ENCODE peak calls at places on chromosomes 6 and 20, in nine cellular contexts. F is occipital lobe; R is body of pancreas; J is activated CD8-positive, alpha-beta memory T cell treated with anti-CD3 and anti-CD28 coated beads for 24 hours; G is HFF-Myc; M is fibroblast of the aortic adventitia; W is PC-3; H is WTC11; U is fibroblast of villous mesenchyme. C is an unnamed sample.

GRCh38 chr6:151702851-151703629 is 104.4 kb upstream of the ESR1 start:
- DNase-seq in F (no peak), G (no peak), H (no peak), M (peak; percentile 44), J (no peak), W (peak; percentile 63), R (no peak), U (no peak), C (no peak)

GRCh38 chr6:19413323-19413722 is 423.8 kb upstream of the ID4 start:
- DNase-seq in F (no peak), W (peak; percentile 76), R (no peak), G (no peak), H (no peak), J (no peak), U (peak; percentile 7), M (peak; percentile 80), C (no peak)

GRCh38 chr20:62832212-62832922 is 15.5 kb downstream of the COL9A3 start:
- DNase-seq in J (no peak), H (peak; percentile 71), U (peak; percentile 30), W (peak; percentile 76), M (no peak), F (no peak), G (no peak), R (peak; percentile 82), C (peak; percentile 84)

GRCh38 chr20:57458400-57459160 is 66.4 kb downstream of the CTCFL start:
- DNase-seq in U (no peak), F (no peak), J (no peak), W (no peak), R (peak; percentile 30), M (peak; percentile 59), H (no peak), G (no peak), C (no peak)

GRCh38 chr6:38584731-38585130 is 55.0 kb downstream of the BTBD9 start:
- DNase-seq in G (no peak), J (no peak), U (no peak), M (no peak), F (no peak), H (no peak), W (peak; percentile 10), R (no peak), C (no peak)

GRCh38 chr20:22232923-22233322 is 351.4 kb downstream of the FOXA2 start:
- DNase-seq in U (no peak), W (no peak), H (no peak), M (no peak), R (no peak), J (no peak), G (no peak), F (no peak), C (no peak)

GRCh38 chr6:148328876-148329567 is 13.6 kb upstream of the SASH1 start:
- DNase-seq in J (no peak), G (no peak), H (no peak), U (no peak), R (no peak), M (no peak), F (no peak), W (no peak), C (no peak)

GRCh38 chr20:8721098-8721497 is 347.8 kb upstream of the PLCB4 start:
- DNase-seq in G (peak; percentile 45), R (peak; percentile 66), U (peak; percentile 65), F (peak; percentile 4), M (peak; percentile 81), H (peak; percentile 40), J (no peak), W (peak; percentile 74), C (peak; percentile 8)

GRCh38 chr6:30761791-30762429 is 17.6 kb upstream of the IER3 start:
- DNase-seq in G (no peak), H (no peak), M (no peak), W (no peak), R (no peak), J (no peak), F (no peak), U (no peak), C (no peak)

GRCh38 chr6:152748843-152749242 is 1.8 kb upstream of the VIP start:
- DNase-seq in G (no peak), W (peak; percentile 40), R (no peak), J (no peak), M (peak; percentile 55), U (peak; percentile 16), F (no peak), H (no peak), C (no peak)

GRCh38 chr6:129901910-129902309 is 40.8 kb upstream of the TMEM244 start:
- DNase-seq in R (no peak), F (no peak), U (no peak), H (no peak), W (peak; percentile 37), M (peak; percentile 36), G (no peak), J (no peak), C (no peak)

GRCh38 chr6:106163446-106163965 is 77.4 kb downstream of the PRDM1 start:
- DNase-seq in W (no peak), U (peak; percentile 68), J (peak; percentile 78), F (peak; percentile 2), M (peak; percentile 79), H (no peak), G (peak; percentile 21), R (peak; percentile 15), C (peak; percentile 62)

GRCh38 chr20:57990396-57990987 is 238.0 kb downstream of the ANKRD60 start:
- DNase-seq in F (no peak), R (no peak), H (no peak), J (no peak), M (peak; percentile 25), G (peak; percentile 52), U (peak; percentile 47), W (peak; percentile 41), C (no peak)

GRCh38 chr6:56652994-56653393 is 10.3 kb upstream of the DST start:
- DNase-seq in G (no peak), U (peak; percentile 71), F (no peak), J (no peak), M (peak; percentile 75), W (peak; percentile 90), H (no peak), R (no peak), C (no peak)

GRCh38 chr20:48799315-48800105 is 28.3 kb downstream of the PREX1 start:
- DNase-seq in H (no peak), W (no peak), R (no peak), J (no peak), G (no peak), M (no peak), U (no peak), F (no peak), C (no peak)

GRCh38 chr6:147546501-147547368 is 38.2 kb downstream of the SAMD5 start:
- DNase-seq in M (no peak), G (no peak), W (no peak), U (no peak), R (no peak), J (no peak), F (no peak), H (no peak), C (no peak)

GRCh38 chr20:10537850-10538480 is 102.9 kb downstream of the SLX4IP start:
- DNase-seq in F (no peak), H (no peak), W (peak; percentile 89), G (no peak), J (no peak), U (no peak), M (peak; percentile 71), R (no peak), C (no peak)

GRCh38 chr6:5998741-5999687 is 7.7 kb downstream of the NRN1 start:
- DNase-seq in H (peak; percentile 69), J (no peak), M (no peak), F (no peak), W (no peak), U (no peak), G (no peak), R (peak; percentile 13), C (peak; percentile 88)

GRCh38 chr20:40868568-40869223 is 159.9 kb upstream of the TOP1 start:
- DNase-seq in M (peak; percentile 98), R (peak; percentile 24), H (no peak), F (no peak), J (no peak), W (no peak), G (peak; percentile 16), U (peak; percentile 67), C (no peak)

GRCh38 chr6:5061152-5061551 is 24.0 kb upstream of the PPP1R3G start:
- DNase-seq in F (no peak), M (no peak), H (no peak), U (no peak), W (no peak), R (no peak), J (no peak), G (no peak), C (no peak)

GRCh38 chr20:361562-361961 is 14.7 kb downstream of the NRSN2 start:
- DNase-seq in H (no peak), J (no peak), G (no peak), U (no peak), F (no peak), R (no peak), W (no peak), M (no peak), C (no peak)